ENCODE peak calls at places on chromosome 18, in four cellular contexts. Z is HepG2, S is HCT116, O is K562. A is an unnamed sample.

GRCh38 chr18:45250479-45250878 is 364.8 kb upstream of the SLC14A2 start:
- DNase-seq in Z (no peak), S (no peak), O (no peak), A (no peak)

GRCh38 chr18:36308711-36309435 is 11.4 kb downstream of the FHOD3 start:
- DNase-seq in Z (no peak), O (no peak), S (no peak), A (no peak)

GRCh38 chr18:69127844-69128486 is 272.7 kb upstream of the DOK6 start:
- DNase-seq in O (no peak), Z (no peak), S (no peak), A (no peak)

GRCh38 chr18:55300469-55301195 is 287.4 kb downstream of the TCF4 start:
- DNase-seq in O (peak), S (no peak), Z (no peak), A (no peak)

GRCh38 chr18:48777026-48777736 is 173.6 kb downstream of the SMAD7 start:
- DNase-seq in O (peak), S (no peak), Z (peak), A (no peak)

GRCh38 chr18:58580078-58580477 is 48.8 kb downstream of the ALPK2 start:
- DNase-seq in O (no peak), Z (no peak), S (no peak), A (no peak)

GRCh38 chr18:26176134-26176533 is 42.5 kb downstream of the PSMA8 start:
- DNase-seq in O (no peak), Z (no peak), S (no peak), A (no peak)

GRCh38 chr18:58682429-58683069 is 11.3 kb downstream of the MALT1 start:
- DNase-seq in O (no peak), Z (peak), S (peak), A (no peak)

GRCh38 chr18:69585696-69586095 is 185.0 kb downstream of the DOK6 start:
- DNase-seq in S (no peak), O (no peak), Z (no peak), A (no peak)

GRCh38 chr18:11667578-11667977 is 21.5 kb upstream of the GNAL start:
- DNase-seq in S (no peak), Z (no peak), O (no peak), A (no peak)

GRCh38 chr18:36217348-36217747 is 30.1 kb downstream of the MOCOS start:
- DNase-seq in Z (peak), O (no peak), S (no peak), A (no peak)

GRCh38 chr18:48488388-48488850 is 50.4 kb upstream of the CTIF start:
- DNase-seq in Z (peak), O (no peak), S (peak), A (peak)

GRCh38 chr18:42365550-42365949 is 410.5 kb downstream of the PIK3C3 start:
- DNase-seq in O (no peak), S (no peak), Z (no peak), A (no peak)

GRCh38 chr18:57062841-57063240 is 84.0 kb upstream of the BOD1L2 start:
- DNase-seq in Z (no peak), O (no peak), S (no peak), A (no peak)

GRCh38 chr18:55420977-55421611 is 166.9 kb downstream of the TCF4 start:
- DNase-seq in S (no peak), O (no peak), Z (no peak), A (no peak)

GRCh38 chr18:56988022-56988421 is 158.9 kb upstream of the BOD1L2 start:
- DNase-seq in Z (no peak), S (no peak), O (no peak), A (no peak)

GRCh38 chr18:11541179-11541578 is 68.2 kb upstream of the SLC35G4 start:
- DNase-seq in Z (no peak), S (no peak), O (no peak), A (no peak)

GRCh38 chr18:10863026-10863425 is 286.3 kb downstream of the PIEZO2 start:
- DNase-seq in O (no peak), Z (no peak), S (no peak), A (no peak)

GRCh38 chr18:75478996-75479870 is 51.7 kb upstream of the SMIM21 start:
- DNase-seq in Z (peak), S (peak), O (peak), A (peak)

GRCh38 chr18:44039826-44040225 is 640.9 kb upstream of the SETBP1 start:
- DNase-seq in O (no peak), Z (no peak), S (no peak), A (no peak)

GRCh38 chr18:23229472-23229871 is 94.2 kb downstream of the CABLES1 start:
- DNase-seq in Z (no peak), S (no peak), O (no peak), A (no peak)

GRCh38 chr18:33541316-33541715 is 36.7 kb upstream of the ASXL3 start:
- DNase-seq in Z (no peak), S (no peak), O (no peak), A (no peak)

DNA sequence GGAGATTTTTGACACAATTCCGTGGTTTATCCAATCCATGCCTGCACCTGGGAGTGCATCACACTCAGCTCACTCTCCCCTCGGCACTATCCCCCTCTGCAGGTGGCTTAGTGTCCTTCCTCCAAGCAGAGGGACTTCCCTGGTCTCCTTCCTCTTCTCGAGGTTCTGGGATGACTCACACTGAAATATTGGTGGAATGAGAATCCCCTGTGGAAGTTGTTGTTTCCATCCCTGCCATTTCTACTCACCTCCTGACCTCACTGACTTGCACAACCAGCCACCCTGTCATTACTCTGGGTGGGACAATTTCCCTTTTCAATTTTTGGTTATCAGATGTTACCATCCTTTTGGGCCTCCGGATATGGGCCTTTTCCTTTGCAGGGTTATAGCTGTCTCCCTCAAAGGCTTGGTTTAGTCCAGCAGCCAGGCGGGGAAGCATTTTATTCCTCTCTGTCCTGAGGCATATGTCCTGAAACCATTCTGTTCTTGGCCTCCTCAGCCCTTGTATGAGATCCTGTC is 59.9 kb downstream of the PTPRM start:
- DNase-seq in Z (peak), S (no peak), O (no peak), A (no peak)
- TF ChIP-seq SIN3A in Z (peak), S (no peak), O (no peak), A (no peak)

GRCh38 chr18:37318360-37319037 is 247.1 kb downstream of the CELF4 start:
- DNase-seq in O (no peak), Z (no peak), S (no peak), A (no peak)

GRCh38 chr18:37321578-37322496 is 243.8 kb downstream of the CELF4 start:
- DNase-seq in Z (no peak), S (no peak), O (no peak), A (no peak)

GRCh38 chr18:37327063-37327577 is 238.5 kb downstream of the CELF4 start:
- DNase-seq in Z (no peak), O (no peak), S (no peak), A (no peak)

GRCh38 chr18:37320320-37320719 is 245.3 kb downstream of the CELF4 start:
- DNase-seq in S (no peak), O (no peak), Z (no peak), A (no peak)

GRCh38 chr18:37322497-37323035 is 243.0 kb downstream of the CELF4 start:
- DNase-seq in S (peak), O (peak), Z (peak), A (no peak)
- TF ChIP-seq CTCF in S (peak), O (peak), Z (peak), A (peak)

DNA sequence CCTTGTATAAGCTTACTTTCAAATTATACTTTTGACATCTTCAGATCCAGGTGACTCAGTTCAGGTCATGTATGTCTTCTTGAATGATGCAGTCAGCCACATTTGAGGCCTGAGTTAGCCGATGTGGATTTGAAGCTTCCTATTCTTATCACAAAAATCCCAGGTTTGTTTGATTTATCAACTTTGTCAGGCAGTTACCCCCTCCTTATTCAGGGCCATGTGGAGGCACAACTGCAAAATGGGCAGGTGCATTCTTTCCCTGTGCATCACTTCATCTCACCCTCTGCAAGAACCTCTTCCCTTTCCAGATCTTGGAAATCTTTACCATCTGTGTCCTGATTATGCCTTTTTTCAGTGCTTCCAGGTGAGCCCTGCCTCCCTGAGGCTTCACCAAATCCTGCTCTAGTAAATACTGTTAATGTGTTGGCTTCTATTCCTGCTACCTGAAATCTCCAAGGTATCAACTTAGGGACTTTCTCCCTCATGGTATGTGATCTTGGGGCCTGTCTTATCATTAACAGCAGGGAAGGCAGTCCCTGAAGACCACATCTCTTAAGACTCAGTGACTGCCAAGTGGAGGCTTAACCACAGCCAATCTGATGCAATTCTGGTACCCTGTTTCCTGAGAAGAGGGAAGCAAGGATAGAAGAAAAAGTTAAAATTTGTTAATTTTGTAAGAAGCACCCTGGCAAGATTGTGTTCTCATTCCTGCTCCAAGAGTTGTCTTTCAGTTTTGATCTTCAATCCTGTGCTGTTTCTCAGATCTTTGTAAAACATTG is 9.4 kb upstream of the ARHGAP28 start:
- DNase-seq in S (no peak), O (no peak), Z (no peak), A (no peak)
- TF ChIP-seq TCF7L2 in S (no peak), O (no peak), Z (no peak), A (no peak)

DNA sequence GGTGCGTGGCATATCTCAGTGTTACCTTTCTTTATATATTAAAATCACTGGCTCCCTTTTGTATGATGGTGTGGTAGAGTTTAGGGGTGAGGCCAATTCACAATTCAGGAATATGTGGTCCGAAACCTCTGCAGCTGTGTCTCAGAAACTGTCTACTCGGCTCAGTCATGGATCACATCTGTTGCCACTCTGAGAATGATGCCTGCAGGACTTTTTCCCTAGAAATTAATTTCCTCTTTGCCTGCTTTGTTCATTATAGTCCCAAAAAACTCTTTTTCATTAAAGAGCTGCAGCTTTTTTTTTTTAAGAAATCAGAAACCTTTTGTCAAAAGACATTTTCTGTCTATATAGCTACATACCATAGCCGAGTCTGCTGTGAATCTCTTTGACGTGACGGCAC is 104.9 kb upstream of the NFATC1 start:
- DNase-seq in O (no peak), Z (no peak), S (no peak), A (no peak)
- TF ChIP-seq SIN3A in O (no peak), Z (no peak), S (no peak), A (no peak)

GRCh38 chr18:8525692-8526091 is 83.5 kb upstream of the RAB12 start:
- DNase-seq in O (peak), Z (peak), S (no peak), A (no peak)
- TF ChIP-seq CTCF in O (peak), Z (peak), S (no peak), A (peak)

GRCh38 chr18:24497052-24497754 is 36.8 kb downstream of the HRH4 start:
- DNase-seq in O (no peak), Z (no peak), S (no peak), A (no peak)
- TF ChIP-seq TCF7L2 in O (no peak), Z (no peak), S (no peak), A (no peak)

GRCh38 chr18:74388227-74388626 is 68.9 kb downstream of the DIPK1C start:
- DNase-seq in S (no peak), O (no peak), Z (no peak), A (no peak)
- TF ChIP-seq SIN3A in S (no peak), O (no peak), Z (no peak), A (no peak)

DNA sequence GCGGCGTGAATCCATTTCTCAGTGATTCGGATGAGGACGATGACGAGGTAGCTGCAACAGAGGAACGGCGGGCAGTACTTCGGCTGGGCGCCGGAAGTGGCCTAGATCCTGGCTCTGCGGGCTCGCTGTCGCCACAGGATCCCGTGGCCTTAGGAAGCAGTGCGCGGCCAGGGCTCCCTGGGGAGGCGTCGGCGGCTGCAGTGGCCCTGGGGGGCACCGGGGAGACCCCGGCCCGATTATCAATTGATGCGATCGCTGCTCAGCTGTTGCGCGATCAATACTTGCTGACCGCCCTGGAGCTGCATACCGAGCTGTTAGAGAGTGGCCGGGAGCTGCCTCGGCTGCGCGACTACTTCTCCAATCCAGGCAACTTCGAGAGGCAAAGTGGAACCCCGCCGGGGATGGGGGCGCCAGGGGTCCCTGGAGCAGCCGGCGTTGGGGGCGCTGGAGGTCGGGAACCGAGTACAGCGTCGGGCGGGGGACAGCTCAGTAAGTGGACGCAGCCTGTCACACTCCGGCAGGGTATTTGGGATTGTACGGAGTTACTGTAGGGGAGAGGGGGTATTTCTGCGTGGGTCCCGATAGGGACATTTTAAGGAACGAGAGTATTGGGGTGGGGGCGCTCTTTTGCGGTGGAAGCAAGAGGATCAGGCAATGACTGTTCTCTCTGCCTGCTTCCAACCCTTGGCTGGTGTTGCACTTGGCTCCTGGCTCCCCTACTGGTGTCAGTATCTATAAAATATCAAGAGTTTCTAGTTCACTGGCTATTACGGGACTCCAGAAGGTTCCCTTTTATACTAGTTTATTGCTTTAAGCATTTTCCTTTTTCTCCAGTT is 706 bp downstream of the RELCH start:
- DNase-seq in O (peak), Z (peak), S (no peak), A (no peak)
- TF ChIP-seq CTCF in O (peak), Z (no peak), S (no peak), A (no peak)

GRCh38 chr18:22110482-22110924 is 58.9 kb upstream of the GATA6 start:
- DNase-seq in S (no peak), O (peak), Z (no peak), A (no peak)
- TF ChIP-seq TCF7L2 in S (no peak), O (no peak), Z (no peak), A (no peak)

A was measured in Panc1.